ENCODE peak calls at places on chromosome 21, in eight cellular contexts. S is GM12878, H is HL-60, Y is K562, P is SK-N-SH, U is GM23338, X is HepG2, I is HCT116. R is an unnamed sample.

GRCh38 chr21:38887750-38888149 is 82.0 kb downstream of the ETS2 start:
- DNase-seq in S (no peak), H (no peak), Y (no peak), P (no peak), U (no peak), X (no peak), I (no peak), R (no peak)

GRCh38 chr21:44932366-44933181 is 7.3 kb upstream of the SLX9 start:
- DNase-seq in S (no peak), H (no peak), Y (peak; percentile 75), P (peak; percentile 86), U (no peak), X (no peak), I (no peak), R (no peak)

GRCh38 chr21:42558846-42559245 is 45.2 kb downstream of the SLC37A1 start:
- DNase-seq in S (no peak), H (no peak), Y (no peak), P (no peak), U (no peak), X (no peak), I (no peak), R (no peak)

GRCh38 chr21:41156128-41156527 is 11.8 kb upstream of the BACE2 start:
- DNase-seq in S (no peak), H (no peak), Y (no peak), P (no peak), U (no peak), X (no peak), I (no peak), R (no peak)

GRCh38 chr21:46424062-46424591 is 34.6 kb upstream of the DIP2A start:
- DNase-seq in S (no peak), H (no peak), Y (no peak), P (no peak), U (no peak), X (no peak), I (no peak), R (no peak)

GRCh38 chr21:14725219-14725618 is 179.1 kb upstream of the SAMSN1 start:
- DNase-seq in S (no peak), H (no peak), Y (no peak), P (no peak), U (no peak), X (no peak), I (no peak), R (no peak)

GRCh38 chr21:17828223-17828622 is 9.1 kb upstream of the C21orf91 start:
- DNase-seq in S (no peak), H (no peak), Y (no peak), P (no peak), U (no peak), X (no peak), I (no peak), R (no peak)

GRCh38 chr21:22993822-22994574 is 1995.8 kb downstream of the NCAM2 start:
- DNase-seq in S (no peak), H (no peak), Y (no peak), P (no peak), U (no peak), X (no peak), I (no peak), R (no peak)

GRCh38 chr21:35475006-35475405 is 425.9 kb upstream of the RUNX1 start:
- DNase-seq in S (no peak), H (no peak), Y (no peak), P (no peak), U (no peak), X (no peak), I (no peak), R (no peak)

GRCh38 chr21:32257952-32258785 is 20.7 kb downstream of the MIS18A start:
- DNase-seq in S (no peak), H (peak; percentile 34), Y (peak; percentile 79), P (peak; percentile 81), U (peak; percentile 88), X (peak; percentile 73), I (peak; percentile 62), R (peak; percentile 53)

GRCh38 chr21:39562791-39563770 is 49.7 kb upstream of the B3GALT5 start:
- DNase-seq in S (no peak), H (no peak), Y (no peak), P (no peak), U (no peak), X (no peak), I (no peak), R (no peak)

GRCh38 chr21:32093758-32094463 is 184.9 kb downstream of the MIS18A start:
- DNase-seq in S (no peak), H (no peak), Y (no peak), P (no peak), U (no peak), X (no peak), I (no peak), R (no peak)

GRCh38 chr21:45993210-45994085 is 11.9 kb downstream of the COL6A1 start:
- DNase-seq in S (no peak), H (no peak), Y (no peak), P (no peak), U (no peak), X (no peak), I (no peak), R (no peak)

GRCh38 chr21:45551316-45551715 is 9.1 kb upstream of the SLC19A1 start:
- DNase-seq in S (peak; percentile 35), H (no peak), Y (no peak), P (no peak), U (no peak), X (no peak), I (peak; percentile 63), R (peak; percentile 55)

GRCh38 chr21:26082549-26082948 is 88.0 kb downstream of the APP start:
- DNase-seq in S (no peak), H (no peak), Y (no peak), P (no peak), U (peak; percentile 74), X (no peak), I (no peak), R (no peak)

GRCh38 chr21:40793057-40793456 is 53.9 kb downstream of the DSCAM start:
- DNase-seq in S (no peak), H (no peak), Y (no peak), P (no peak), U (no peak), X (no peak), I (no peak), R (no peak)

GRCh38 chr21:35366348-35367085 is 317.4 kb upstream of the RUNX1 start:
- DNase-seq in S (no peak), H (no peak), Y (no peak), P (no peak), U (no peak), X (no peak), I (no peak), R (no peak)

GRCh38 chr21:43608225-43608624 is 51.1 kb downstream of the HSF2BP start:
- DNase-seq in S (no peak), H (no peak), Y (no peak), P (no peak), U (no peak), X (no peak), I (no peak), R (no peak)

GRCh38 chr21:43613755-43614638 is 45.3 kb downstream of the HSF2BP start:
- DNase-seq in S (peak; percentile 45), H (no peak), Y (peak; percentile 44), P (no peak), U (no peak), X (no peak), I (no peak), R (no peak)

GRCh38 chr21:43609501-43610340 is 49.6 kb downstream of the HSF2BP start:
- DNase-seq in S (no peak), H (no peak), Y (no peak), P (peak; percentile 76), U (no peak), X (peak; percentile 89), I (no peak), R (no peak)

GRCh38 chr21:43608664-43609063 is 50.6 kb downstream of the HSF2BP start:
- DNase-seq in S (no peak), H (no peak), Y (no peak), P (no peak), U (no peak), X (no peak), I (no peak), R (no peak)

DNA sequence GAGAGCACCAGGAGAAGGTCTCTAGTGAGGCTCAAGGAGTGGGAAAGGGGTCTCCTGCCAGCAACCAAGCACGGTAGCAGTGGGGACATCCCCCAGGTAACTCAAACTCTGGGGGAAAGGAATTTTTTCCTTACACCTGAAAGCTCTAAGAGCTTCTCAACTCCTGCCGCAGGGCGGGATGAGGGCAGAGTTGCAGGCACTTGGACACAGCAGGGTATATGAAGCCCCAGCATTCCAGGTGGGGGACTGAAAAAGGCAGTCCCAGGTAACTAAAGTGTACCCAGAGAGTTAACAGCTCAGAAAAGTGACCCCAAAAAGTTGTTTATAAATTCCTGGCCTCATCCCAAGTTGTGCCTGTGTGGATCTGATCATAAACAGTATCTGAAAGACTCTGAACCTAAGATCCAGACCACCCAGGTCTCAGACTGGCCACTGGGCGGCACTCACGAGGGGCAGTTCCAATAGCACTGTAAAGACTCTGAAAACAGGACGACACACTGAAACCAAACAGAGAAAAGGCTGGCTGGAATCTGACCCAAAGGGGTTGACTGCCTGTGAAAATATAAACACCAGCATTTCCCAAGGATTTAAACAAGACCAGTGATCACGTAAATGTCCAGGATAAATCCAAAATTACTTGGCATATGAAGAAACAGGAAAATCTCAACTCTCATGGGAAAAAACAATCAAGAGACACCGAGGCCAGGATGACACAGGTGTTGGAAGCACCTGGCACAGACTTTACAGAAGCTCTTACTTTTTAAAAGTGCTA is 47.5 kb downstream of the HSF2BP start:
- DNase-seq in S (no peak), H (peak; percentile 4), Y (peak; percentile 70), P (peak; percentile 73), U (peak; percentile 85), X (peak; percentile 75), I (peak; percentile 59), R (no peak)
- TF ChIP-seq REST in S (no peak), H (no peak), Y (no peak), P (no peak), U (no peak), X (no peak), I (no peak), R (no peak)

DNA sequence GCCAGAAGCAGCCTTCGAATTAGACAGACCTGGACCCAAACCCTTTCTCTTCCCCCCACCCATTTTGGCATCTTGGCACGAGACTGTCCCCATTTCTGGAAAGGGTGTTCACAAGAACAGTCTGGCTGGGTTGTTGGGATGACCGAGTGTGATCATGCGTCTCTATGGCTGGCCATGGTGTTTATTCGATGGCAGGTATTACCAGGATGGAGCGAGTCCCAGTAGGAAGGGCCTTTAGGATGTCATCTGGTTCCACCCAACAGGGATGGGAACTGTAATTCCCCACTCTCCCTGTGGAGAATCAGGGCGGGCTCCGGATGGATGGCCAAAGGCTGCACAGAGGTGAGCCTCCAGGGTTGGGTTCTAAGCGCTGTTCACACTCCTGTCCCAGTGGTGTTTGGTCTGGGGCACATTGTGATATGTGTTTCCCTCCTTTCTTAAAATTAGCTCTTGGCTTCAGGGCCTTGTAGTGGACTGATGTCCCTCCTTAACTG is 33.4 kb upstream of the ATP5PO start:
- DNase-seq in S (no peak), H (no peak), Y (no peak), P (no peak), U (no peak), X (no peak), I (no peak), R (no peak)
- TF ChIP-seq POLR2AphosphoS5 in S (peak; percentile 49), H (no peak), Y (no peak), P (no peak), U (no peak), X (no peak), I (no peak), R (no peak)

GRCh38 chr21:27275294-27275927 is 308.5 kb upstream of the ADAMTS5 start:
- DNase-seq in S (no peak), H (peak; percentile 83), Y (no peak), P (peak; percentile 15), U (no peak), X (no peak), I (no peak), R (no peak)
- TF ChIP-seq REST in S (no peak), H (no peak), Y (no peak), P (no peak), U (no peak), X (no peak), I (no peak), R (no peak)

GRCh38 chr21:28256420-28256831 is 736.3 kb downstream of the LTN1 start:
- DNase-seq in S (no peak), H (no peak), Y (no peak), P (peak; percentile 26), U (no peak), X (peak; percentile 94), I (no peak), R (no peak)
- TF ChIP-seq POLR2AphosphoS5 in S (no peak), H (no peak), Y (no peak), P (no peak), U (no peak), X (no peak), I (no peak), R (no peak)

R was measured in Panc1.